ENCODE peak calls at places on chromosome 20, in five cellular contexts. V, E, P, X and I are unnamed samples.

GRCh38 chr20:1508576-1508975 is 17.4 kb upstream of the SIRPB2 start:
- DNase-seq in V (no peak), E (no peak), P (no peak), X (no peak), I (no peak)

GRCh38 chr20:5000263-5001173 is 792 bp downstream of the SLC23A2 start:
- DNase-seq in V (peak; percentile 39), E (peak; percentile 81), P (peak; percentile 89), X (peak; percentile 70), I (peak; percentile 26)

GRCh38 chr20:19976595-19977372 is 40.4 kb upstream of the NAA20 start:
- DNase-seq in V (peak; percentile 82), E (peak; percentile 84), P (no peak), X (no peak), I (peak; percentile 62)

GRCh38 chr20:33401042-33401921 is at the start of gene CDK5RAP1:
- DNase-seq in V (peak; percentile 69), E (peak; percentile 92), P (peak; percentile 95), X (peak; percentile 90), I (peak; percentile 90)

GRCh38 chr20:36273414-36274247 is 32.5 kb upstream of the DLGAP4 start:
- DNase-seq in V (no peak), E (peak; percentile 34), P (no peak), X (no peak), I (no peak)

GRCh38 chr20:33851842-33852466 is 40.8 kb downstream of the CHMP4B start:
- DNase-seq in V (no peak), E (no peak), P (peak; percentile 21), X (no peak), I (no peak)

GRCh38 chr20:64115171-64115911 is 8.0 kb upstream of the NPBWR2 start:
- DNase-seq in V (no peak), E (peak; percentile 45), P (peak; percentile 61), X (peak; percentile 51), I (peak; percentile 4)

GRCh38 chr20:50713677-50714101 is 17.7 kb upstream of the PARD6B start:
- DNase-seq in V (no peak), E (peak; percentile 70), P (no peak), X (no peak), I (peak; percentile 60)

GRCh38 chr20:41526327-41526726 is 91.8 kb downstream of the CHD6 start:
- DNase-seq in V (no peak), E (no peak), P (no peak), X (no peak), I (peak; percentile 34)

GRCh38 chr20:62238569-62239277 is 402 bp downstream of the OSBPL2 start:
- DNase-seq in V (peak; percentile 30), E (no peak), P (no peak), X (no peak), I (peak; percentile 41)

GRCh38 chr20:37007898-37008649 is 56.6 kb upstream of the SAMHD1 start:
- DNase-seq in V (no peak), E (no peak), P (no peak), X (no peak), I (no peak)

GRCh38 chr20:22430154-22430745 is 154.1 kb downstream of the FOXA2 start:
- DNase-seq in V (no peak), E (no peak), P (no peak), X (no peak), I (no peak)

GRCh38 chr20:52754366-52754765 is 217.8 kb upstream of the TSHZ2 start:
- DNase-seq in V (no peak), E (no peak), P (no peak), X (no peak), I (no peak)

GRCh38 chr20:41697861-41698559 is 79.8 kb upstream of the CHD6 start:
- DNase-seq in V (no peak), E (no peak), P (no peak), X (no peak), I (no peak)

GRCh38 chr20:53837126-53837826 is 233.1 kb downstream of the BCAS1 start:
- DNase-seq in V (no peak), E (no peak), P (no peak), X (no peak), I (no peak)

GRCh38 chr20:62027116-62027515 is 38.6 kb downstream of the TAF4 start:
- DNase-seq in V (no peak), E (no peak), P (no peak), X (no peak), I (no peak)

GRCh38 chr20:38931984-38932383 is 5.8 kb downstream of the FAM83D start:
- DNase-seq in V (no peak), E (no peak), P (no peak), X (no peak), I (no peak)

GRCh38 chr20:38932457-38933120 is 6.4 kb downstream of the FAM83D start:
- DNase-seq in V (no peak), E (no peak), P (no peak), X (no peak), I (no peak)

GRCh38 chr20:38926934-38927616 is 858 bp downstream of the FAM83D start:
- DNase-seq in V (no peak), E (no peak), P (no peak), X (no peak), I (no peak)

GRCh38 chr20:38927902-38928578 is 1.8 kb downstream of the FAM83D start:
- DNase-seq in V (no peak), E (no peak), P (no peak), X (no peak), I (no peak)

GRCh38 chr20:38930242-38930569 is 4.0 kb downstream of the FAM83D start:
- DNase-seq in V (no peak), E (no peak), P (no peak), X (no peak), I (no peak)
- TF ChIP-seq POLR2AphosphoS5 in V (no peak), E (no peak), P (no peak), X (no peak), I (no peak)

GRCh38 chr20:57436223-57436545 is 45.0 kb downstream of the RBM38 start:
- DNase-seq in V (no peak), E (no peak), P (no peak), X (no peak), I (no peak)

GRCh38 chr20:57435105-57435497 is 43.9 kb downstream of the RBM38 start:
- DNase-seq in V (no peak), E (no peak), P (no peak), X (no peak), I (no peak)

GRCh38 chr20:57434390-57434700 is 43.1 kb downstream of the RBM38 start:
- DNase-seq in V (no peak), E (no peak), P (peak; percentile 85), X (no peak), I (no peak)

GRCh38 chr20:57437267-57437666 is 46.1 kb downstream of the RBM38 start:
- DNase-seq in V (no peak), E (no peak), P (peak; percentile 67), X (no peak), I (no peak)

DNA sequence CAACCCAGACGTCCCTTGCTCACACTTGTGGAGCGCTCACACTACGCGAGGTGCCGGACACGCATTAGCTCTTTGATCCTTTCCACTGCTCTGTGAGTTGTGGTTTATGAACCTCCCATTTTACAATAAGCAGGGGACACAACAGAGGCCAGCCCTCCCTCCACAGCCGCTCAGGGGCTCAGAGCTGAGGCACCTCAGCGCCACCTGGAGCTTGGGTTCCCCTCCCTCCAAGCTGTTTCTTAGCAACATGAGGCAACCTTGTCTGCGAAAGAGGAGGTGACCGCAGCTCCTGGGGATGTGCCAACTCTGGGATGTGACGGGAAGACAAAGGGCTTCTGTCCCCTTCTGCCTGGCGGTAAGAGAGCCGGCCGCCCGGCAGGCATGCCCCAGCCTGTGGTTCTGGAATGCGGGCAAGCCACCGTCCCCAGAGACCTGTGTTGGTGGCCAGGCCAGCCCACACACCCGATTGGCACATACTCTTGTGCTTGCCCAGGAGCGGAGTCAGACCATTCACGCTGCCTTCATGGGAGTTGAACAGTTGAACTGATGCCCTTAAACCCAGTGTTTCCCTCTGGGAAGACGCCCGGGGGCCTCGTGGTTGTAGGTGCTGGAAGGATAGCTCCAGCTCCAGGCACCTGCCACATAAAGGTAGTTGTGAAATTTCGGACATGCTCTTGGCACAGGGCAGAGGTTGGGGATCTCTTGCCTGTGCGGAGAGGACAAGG is 44.5 kb downstream of the RBM38 start:
- DNase-seq in V (peak; percentile 99), E (peak; percentile 83), P (peak; percentile 89), X (peak; percentile 83), I (peak; percentile 82)
- TF ChIP-seq POLR2AphosphoS5 in V (peak; percentile 64), E (no peak), P (peak; percentile 67), X (no peak), I (no peak)

DNA sequence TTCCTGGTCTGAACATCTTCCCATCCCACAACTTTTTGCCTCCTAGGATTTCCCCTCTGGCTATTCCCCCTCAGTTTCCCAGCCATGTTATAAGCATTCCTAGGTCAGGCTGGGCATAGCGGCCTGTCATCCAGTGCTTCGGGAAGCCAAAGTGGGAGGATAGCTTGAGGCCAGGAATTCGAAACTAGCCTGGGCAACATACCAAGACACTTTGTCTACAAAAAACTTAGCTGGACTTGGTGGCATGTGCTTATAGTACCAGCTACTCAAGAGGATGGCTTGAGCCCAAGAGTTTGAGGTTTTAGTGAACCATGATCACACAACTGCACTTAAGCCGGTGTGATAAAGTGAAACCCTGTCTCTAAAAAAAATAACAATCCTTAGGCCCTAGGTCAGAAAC is 447.4 kb downstream of the KIF16B start:
- DNase-seq in V (peak; percentile 44), E (no peak), P (no peak), X (no peak), I (no peak)
- TF ChIP-seq POLR2AphosphoS5 in V (no peak), E (no peak), P (no peak), X (no peak), I (no peak)

GRCh38 chr20:12764053-12764452 is 244.7 kb upstream of the SPTLC3 start:
- DNase-seq in V (no peak), E (no peak), P (no peak), X (no peak), I (no peak)
- TF ChIP-seq POLR2AphosphoS5 in V (no peak), E (no peak), P (no peak), X (no peak), I (no peak)

DNA sequence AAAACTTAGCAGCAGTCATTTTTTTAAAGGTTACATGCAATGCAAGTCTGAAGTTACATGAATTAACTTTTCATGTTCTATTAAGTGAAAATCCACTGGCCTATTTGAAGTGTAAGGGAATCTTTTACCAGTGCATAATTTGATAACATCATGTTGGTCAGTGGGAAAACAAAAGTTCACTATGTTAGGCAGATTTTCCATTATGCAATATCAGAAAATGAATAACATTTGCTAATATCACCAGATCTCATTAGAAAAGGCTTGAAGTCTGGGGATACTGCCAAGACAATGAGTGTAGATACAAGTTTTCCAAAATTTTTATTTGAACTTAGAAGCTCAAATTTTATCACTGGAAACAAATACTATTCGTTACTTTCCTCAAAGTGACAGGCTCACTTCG is 296.4 kb upstream of the CDH4 start:
- DNase-seq in V (no peak), E (no peak), P (no peak), X (no peak), I (no peak)
- TF ChIP-seq POLR2AphosphoS5 in V (no peak), E (no peak), P (no peak), X (no peak), I (no peak)

DNA sequence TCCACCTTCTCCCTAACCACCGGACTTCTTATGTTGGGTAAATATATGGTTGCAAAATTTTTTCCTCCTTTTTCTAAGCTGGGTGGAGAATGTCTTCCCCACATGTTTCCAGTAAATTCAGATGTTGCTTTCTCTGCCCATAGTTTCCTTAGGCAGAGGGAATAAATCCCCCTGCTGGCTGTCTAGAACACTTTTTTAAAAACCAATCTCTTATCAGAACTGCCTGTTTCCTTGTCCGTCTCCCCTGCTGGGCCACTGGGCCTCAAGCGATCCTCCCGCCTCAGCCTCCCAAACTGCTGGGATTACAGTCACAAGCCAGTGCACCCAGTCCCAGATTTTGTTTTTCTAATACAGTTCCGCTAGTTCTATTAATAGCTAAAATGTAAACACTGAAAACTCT is 9.9 kb upstream of the WFDC2 start:
- DNase-seq in V (no peak), E (no peak), P (no peak), X (no peak), I (no peak)
- TF ChIP-seq POLR2AphosphoS5 in V (no peak), E (no peak), P (no peak), X (no peak), I (no peak)